ENCODE peak calls at places on chromosomes 4 and X, in five cellular contexts. I is GM04504; W is activated CD4-positive, alpha-beta T cell treated with anti-CD3 and anti-CD28 coated beads, Interleukin-2, amount 50 U/mL, for 48 hours; B is AML-193; V is body of pancreas. U is an unnamed sample.
A peak's percentile ranks its signal among the peaks of the same experiment; 100 is the strongest.

GRCh38 chr4:177673980-177674504 is 231.8 kb upstream of the AGA start:
- DNase-seq in B (no peak), V (no peak), I (no peak), W (no peak), U (no peak)

GRCh38 chr4:8775751-8776355 is 95.8 kb downstream of the HMX1 start:
- DNase-seq in W (no peak), B (no peak), I (no peak), V (no peak), U (no peak)

GRCh38 chr4:64250488-64250887 is 158.8 kb downstream of the TECRL start:
- DNase-seq in V (no peak), I (no peak), W (no peak), B (no peak), U (no peak)

GRCh38 chr4:22410645-22411247 is 105.1 kb downstream of the ADGRA3 start:
- DNase-seq in V (no peak), B (peak; percentile 28), I (no peak), W (no peak), U (no peak)

GRCh38 chrX:35670894-35671293 is 127.2 kb upstream of the MAGEB16 start:
- DNase-seq in V (no peak), W (no peak), I (no peak), B (no peak), U (no peak)

GRCh38 chrX:9842541-9842940 is 56.3 kb downstream of the SHROOM2 start:
- DNase-seq in W (no peak), V (no peak), B (no peak), I (no peak), U (no peak)

GRCh38 chr4:76485450-76485849 is 50.4 kb downstream of the SHROOM3 start:
- DNase-seq in W (no peak), B (no peak), V (peak; percentile 27), I (no peak), U (no peak)

GRCh38 chrX:25206761-25207160 is 191.0 kb upstream of the ARX start:
- DNase-seq in V (no peak), B (no peak), W (no peak), I (peak; percentile 18), U (no peak)

GRCh38 chr4:158371158-158371557 is 150.5 kb upstream of the RXFP1 start:
- DNase-seq in B (no peak), W (no peak), I (no peak), V (no peak), U (no peak)

GRCh38 chr4:55758570-55758969 is 61.0 kb upstream of the EXOC1L start:
- DNase-seq in I (no peak), V (peak; percentile 6), B (no peak), W (no peak), U (no peak)

GRCh38 chr4:150056569-150056968 is 21.7 kb upstream of the DCLK2 start:
- DNase-seq in W (no peak), I (no peak), V (no peak), B (no peak), U (no peak)

GRCh38 chr4:39495446-39496208 is 31.6 kb downstream of the UGDH start:
- DNase-seq in V (no peak), W (no peak), B (no peak), I (no peak), U (no peak)

GRCh38 chrX:123756320-123756719 is 23.5 kb upstream of the THOC2 start:
- DNase-seq in W (no peak), V (no peak), I (no peak), B (no peak), U (no peak)

GRCh38 chr4:143405197-143405730 is 68.6 kb downstream of the GAB1 start:
- DNase-seq in B (no peak), I (no peak), V (no peak), W (no peak), U (no peak)

GRCh38 chrX:20001615-20002014 is 10.8 kb upstream of the BCLAF3 start:
- DNase-seq in I (no peak), V (no peak), W (no peak), B (no peak), U (no peak)

GRCh38 chr4:188146618-188147017 is 7.4 kb downstream of the TRIML1 start:
- DNase-seq in W (no peak), B (no peak), V (no peak), I (no peak), U (no peak)

GRCh38 chr4:108466936-108467902 is 153.2 kb upstream of the RPL34 start:
- DNase-seq in B (no peak), I (peak; percentile 52), W (peak; percentile 17), V (no peak), U (no peak)

GRCh38 chrX:8314881-8315280 is 143.8 kb upstream of the VCX2 start:
- DNase-seq in W (no peak), B (no peak), I (no peak), V (no peak), U (no peak)

GRCh38 chr4:186227221-186227620 is at the start of gene KLKB1:
- DNase-seq in W (no peak), I (no peak), B (no peak), V (peak; percentile 25), U (no peak)

U was measured in progenitor cell of endocrine pancreas.